ENCODE peak calls at places on chromosomes 3 and 15, in ten cellular contexts. X, V, D, E, W, F, S, Y, O and Z are unnamed samples. For H3K4me1, the result is how much of the 10 kb centered on the place peaks cover.

GRCh38 chr15:70795311-70795665 is 31.9 kb upstream of the UACA start:
- DNase-seq in O (peak), F (no peak), V (no peak), D (no peak), S (no peak), W (peak), Y (no peak), X (no peak), E (no peak), Z (no peak)

GRCh38 chr15:90141646-90142045 is 39.4 kb upstream of the IDH2 start:
- DNase-seq in E (no peak), W (no peak), O (peak), D (no peak), Y (no peak), F (no peak), S (no peak), V (no peak), X (no peak), Z (no peak)

GRCh38 chr3:16151109-16151508 is 23.4 kb upstream of the GALNT15 start:
- DNase-seq in E (no peak), O (peak), F (no peak), W (peak), S (no peak), D (peak), V (peak), Y (no peak), X (peak), Z (no peak)

GRCh38 chr3:172209333-172210321 is 170.2 kb downstream of the FNDC3B start:
- DNase-seq in F (no peak), E (no peak), X (peak), O (no peak), Y (no peak), D (peak), V (peak), S (no peak), W (no peak), Z (no peak)

GRCh38 chr15:67550522-67550921 is 8.0 kb downstream of the MAP2K5 start:
- DNase-seq in X (no peak), W (no peak), Y (no peak), V (no peak), E (no peak), F (no peak), S (no peak), D (no peak), O (peak), Z (no peak)

GRCh38 chr3:157166559-157166958 is 6.6 kb upstream of the CCNL1 start:
- DNase-seq in V (no peak), Y (no peak), S (no peak), X (no peak), F (no peak), O (no peak), D (no peak), E (no peak), W (no peak), Z (no peak)

GRCh38 chr3:187051724-187052364 is 87.5 kb downstream of the RPL39L start:
- DNase-seq in V (no peak), W (no peak), D (no peak), Y (no peak), S (no peak), X (no peak), F (no peak), O (no peak), E (no peak), Z (no peak)

GRCh38 chr15:90071220-90071807 is 31.0 kb downstream of the IDH2 start:
- DNase-seq in V (peak), Y (peak), O (peak), S (no peak), W (peak), X (peak), E (peak), D (peak), F (no peak), Z (peak)

GRCh38 chr3:83426311-83426710 is 1532.5 kb upstream of the CADM2 start:
- DNase-seq in E (no peak), W (peak), F (no peak), X (no peak), Y (no peak), V (no peak), D (no peak), O (no peak), S (no peak), Z (no peak)

GRCh38 chr15:29270976-29271375 is 1.4 kb upstream of the NSMCE3 start:
- DNase-seq in D (no peak), E (no peak), X (no peak), O (peak), S (no peak), Y (no peak), F (no peak), W (no peak), V (no peak), Z (no peak)

GRCh38 chr15:89664441-89664840 is 9.2 kb upstream of the KIF7 start:
- DNase-seq in F (no peak), S (no peak), E (no peak), Y (no peak), V (no peak), X (no peak), D (no peak), W (no peak), O (no peak), Z (no peak)

GRCh38 chr3:191170097-191170496 is 28.9 kb upstream of the OSTN start:
- DNase-seq in V (no peak), Y (no peak), S (no peak), X (no peak), O (no peak), D (no peak), E (no peak), W (no peak), F (no peak), Z (no peak)

GRCh38 chr3:105526349-105527111 is 159.8 kb downstream of the ALCAM start:
- DNase-seq in E (no peak), F (no peak), W (no peak), X (no peak), O (no peak), D (no peak), V (no peak), S (no peak), Y (no peak), Z (no peak)

GRCh38 chr3:8760091-8760490 is 9.3 kb downstream of the OXTR start:
- DNase-seq in S (no peak), O (no peak), V (no peak), W (no peak), Y (no peak), X (no peak), F (no peak), D (no peak), E (no peak), Z (no peak)

GRCh38 chr3:177676148-177676547 is 478.9 kb upstream of the TBL1XR1 start:
- DNase-seq in V (no peak), Y (no peak), W (no peak), D (no peak), S (no peak), X (no peak), O (no peak), E (no peak), F (no peak), Z (no peak)

GRCh38 chr3:50265988-50266387 is 3.0 kb upstream of the SEMA3B start:
- DNase-seq in O (no peak), X (no peak), W (no peak), D (no peak), S (no peak), E (no peak), V (no peak), F (no peak), Y (no peak), Z (no peak)
- H3K4me1 ChIP-seq in O (under half), X (under half), W (half or more), D (half or more), S (under half), E (half or more), V (under half), F (half or more), Y (under half), Z (under half)

GRCh38 chr15:41948499-41948898 is 23.9 kb downstream of the EHD4 start:
- DNase-seq in D (no peak), Y (no peak), E (no peak), S (no peak), F (no peak), V (no peak), O (no peak), X (peak), W (no peak), Z (no peak)
- H3K4me1 ChIP-seq in D (half or more), Y (under half), E (under half), S (under half), F (under half), V (half or more), O (under half), X (under half), W (under half), Z (under half)

GRCh38 chr15:92811514-92811913 is 88.6 kb upstream of the CHD2 start:
- DNase-seq in X (no peak), D (no peak), Y (no peak), W (peak), S (no peak), F (no peak), O (no peak), E (no peak), V (no peak), Z (no peak)
- H3K4me1 ChIP-seq in X (under half), D (under half), Y (under half), W (under half), S (under half), F (under half), O (under half), E (under half), V (under half), Z (under half)

GRCh38 chr3:129445472-129445871 is 5.4 kb downstream of the IFT122 start:
- DNase-seq in D (no peak), O (no peak), Y (no peak), V (no peak), S (no peak), E (no peak), X (no peak), F (no peak), W (no peak), Z (no peak)
- H3K4me1 ChIP-seq in D (half or more), O (under half), Y (under half), V (half or more), S (under half), E (under half), X (under half), F (under half), W (under half), Z (under half)

GRCh38 chr15:85532689-85533088 is 152.3 kb downstream of the AKAP13 start:
- DNase-seq in S (no peak), Y (no peak), X (no peak), F (no peak), O (no peak), W (no peak), V (peak), D (peak), E (no peak), Z (no peak)
- H3K4me1 ChIP-seq in S (under half), Y (under half), X (under half), F (under half), O (under half), W (under half), V (half or more), D (half or more), E (under half), Z (under half)

DNA sequence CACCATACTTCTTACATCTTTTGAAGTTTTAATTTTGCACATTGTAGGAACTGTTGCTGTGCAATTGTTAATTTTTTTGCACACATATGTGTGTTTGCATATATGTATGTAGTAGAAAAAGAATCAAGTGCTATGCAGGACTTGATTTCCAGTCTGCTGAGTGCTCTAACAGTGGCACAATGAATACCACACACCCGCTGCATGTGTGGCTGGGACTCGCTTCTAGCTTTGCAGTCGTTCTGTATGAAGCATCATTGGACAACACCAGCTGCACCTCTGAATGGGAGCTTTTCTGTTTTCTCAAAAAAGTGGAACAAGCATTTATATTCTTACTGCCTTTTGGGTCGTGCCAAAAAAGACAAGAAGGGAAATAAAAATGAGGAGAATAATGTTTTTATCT is 564.7 kb downstream of the FOXP1 start:
- DNase-seq in Y (no peak), O (no peak), X (no peak), W (no peak), S (no peak), F (no peak), D (no peak), E (no peak), V (no peak), Z (no peak)
- H3K4me1 ChIP-seq in Y (under half), O (under half), X (under half), W (under half), S (under half), F (under half), D (under half), E (under half), V (under half), Z (under half)

DNA sequence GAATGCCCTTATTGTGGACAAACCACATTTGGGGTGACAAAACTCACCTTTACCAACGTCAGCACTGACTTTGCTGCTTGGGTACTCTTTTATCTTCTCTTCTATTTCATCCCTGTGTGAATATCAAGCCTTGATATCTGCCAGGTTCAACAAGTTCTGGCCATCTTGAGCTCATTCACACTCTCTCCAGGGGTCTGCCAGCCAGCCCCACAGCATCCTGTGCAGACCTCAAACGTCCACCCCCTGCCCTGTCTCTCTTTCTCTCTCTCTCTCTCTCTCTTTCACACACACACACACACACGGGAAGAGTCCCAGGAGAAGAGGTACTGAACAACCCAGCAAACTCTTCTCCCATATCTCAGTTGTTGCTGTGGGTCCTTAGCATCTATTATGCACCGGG is 10.7 kb downstream of the ILDR1 start:
- DNase-seq in Y (no peak), D (no peak), V (no peak), S (no peak), F (no peak), E (no peak), X (no peak), W (no peak), O (no peak), Z (no peak)
- H3K4me1 ChIP-seq in Y (under half), D (under half), V (under half), S (under half), F (under half), E (under half), X (under half), W (under half), O (under half), Z (under half)

DNA sequence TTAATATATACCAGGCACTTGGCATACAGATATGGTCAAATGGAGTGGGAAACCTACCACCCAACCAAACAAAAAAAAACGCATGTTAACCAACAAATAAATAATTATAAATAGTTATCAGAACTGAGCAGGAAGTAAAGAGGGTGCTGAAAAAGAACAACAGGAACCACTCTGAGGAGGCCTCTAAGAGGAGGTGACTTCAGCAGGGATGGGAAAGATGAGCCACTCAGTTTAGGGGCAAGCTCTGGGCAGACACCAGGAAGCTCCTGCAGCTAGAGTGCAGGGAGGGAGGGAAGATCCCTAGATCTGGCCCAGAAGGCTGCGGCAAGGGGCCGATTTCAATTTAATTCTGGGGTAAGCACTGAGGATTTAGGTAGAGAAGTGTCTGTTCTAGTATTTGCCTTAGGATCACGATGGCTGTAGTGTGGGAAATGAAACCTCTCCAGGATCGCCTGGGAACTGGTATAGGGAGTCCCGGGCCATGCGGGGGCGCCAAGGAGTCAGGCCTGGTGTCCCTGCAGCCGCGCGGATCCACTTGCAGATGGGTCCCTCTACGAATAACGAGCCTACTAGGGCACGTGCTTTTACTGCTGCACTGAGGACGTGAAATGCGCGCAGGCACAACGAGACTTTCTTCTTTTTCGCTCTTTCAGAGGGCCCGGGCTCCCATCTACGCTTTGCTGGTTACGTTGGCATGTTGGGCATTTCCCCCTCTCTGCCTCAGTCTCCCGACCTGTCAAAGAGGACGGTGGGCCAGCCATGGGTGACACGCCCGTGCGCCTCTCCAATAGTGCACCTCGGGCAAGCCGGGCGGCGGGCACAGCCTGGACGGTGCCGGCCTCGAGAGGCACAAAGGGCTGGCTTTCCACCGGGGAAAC is 1.5 kb upstream of the LIMD1 start:
- DNase-seq in E (peak), V (peak), D (peak), F (peak), O (peak), W (peak), X (peak), Y (peak), S (peak), Z (peak)
- H3K4me1 ChIP-seq in E (under half), V (under half), D (half or more), F (under half), O (under half), W (under half), X (under half), Y (under half), S (under half), Z (under half)

DNA sequence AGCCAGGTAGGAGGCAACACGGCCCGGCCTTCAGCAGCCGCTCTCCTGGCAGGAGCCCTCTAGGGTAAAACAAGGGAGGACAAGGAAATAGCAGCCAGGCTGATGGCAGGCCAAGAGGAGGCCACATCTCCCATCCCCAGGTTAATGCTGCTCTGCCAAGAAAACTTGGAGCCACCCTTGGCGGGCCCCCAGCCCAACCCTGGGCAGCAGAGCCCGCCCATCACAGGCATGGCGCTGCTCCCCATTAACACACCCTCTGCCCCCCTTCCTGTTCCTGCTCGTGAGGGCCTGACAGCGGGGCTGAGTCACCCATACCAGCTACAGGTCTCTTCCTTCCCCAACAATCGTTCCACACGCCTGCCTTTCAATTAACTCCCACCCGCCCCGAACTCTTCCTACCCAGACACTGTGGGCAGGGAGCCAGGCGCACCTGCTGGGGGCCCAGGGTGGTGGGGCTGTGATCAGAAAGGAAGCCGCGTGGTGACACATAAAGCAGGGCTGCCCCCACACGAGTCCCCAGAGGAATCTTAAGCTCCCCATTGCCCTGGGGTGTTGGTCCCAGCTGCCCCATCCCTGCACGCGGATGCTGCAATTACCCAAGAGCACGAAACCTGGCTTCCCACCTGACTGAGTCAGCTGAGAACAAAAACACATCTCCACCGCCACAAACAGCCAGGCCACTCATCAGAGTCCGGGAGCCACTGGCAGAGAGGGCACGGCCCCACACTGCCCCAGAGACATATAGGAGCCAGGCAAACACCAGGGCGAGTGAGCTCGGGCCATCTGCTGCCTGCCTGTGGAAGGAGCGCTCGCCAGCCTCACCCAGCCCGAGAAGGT is at the start of gene C15orf62:
- DNase-seq in Y (peak), O (peak), W (no peak), D (no peak), E (no peak), S (no peak), V (no peak), X (peak), F (no peak), Z (peak)
- H3K4me1 ChIP-seq in Y (under half), O (under half), W (under half), D (under half), E (under half), S (under half), V (under half), X (under half), F (under half), Z (under half)